ENCODE peak calls at places on chromosomes 6 and 20, in eight cellular contexts. S is AG09319, Z is astrocyte of the spinal cord, C is fibroblast of pulmonary artery, M is epithelial cell of esophagus, Q is left lung, V is psoas muscle, X is lower leg skin. D is an unnamed sample.
A peak's percentile ranks its signal among the peaks of the same experiment; 100 is the strongest.

GRCh38 chr6:144190593-144190992 is 40.3 kb downstream of the STX11 start:
- DNase-seq in X (no peak), Z (peak; percentile 57), S (peak; percentile 8), C (peak; percentile 88), M (peak; percentile 75), Q (no peak), V (peak; percentile 59), D (no peak)

GRCh38 chr20:37345339-37346231 is at the start of gene SRC:
- DNase-seq in C (peak; percentile 72), X (peak; percentile 75), Q (peak; percentile 95), S (peak; percentile 61), Z (peak; percentile 60), V (peak; percentile 86), M (peak; percentile 75), D (peak; percentile 77)

GRCh38 chr6:159646136-159646535 is 46.9 kb downstream of the SOD2 start:
- DNase-seq in C (peak; percentile 60), X (no peak), V (no peak), M (no peak), S (no peak), Z (no peak), Q (no peak), D (no peak)

GRCh38 chr6:6820688-6821238 is 232.2 kb downstream of the LY86 start:
- DNase-seq in V (no peak), S (no peak), M (peak; percentile 97), X (peak; percentile 68), Z (no peak), C (no peak), Q (no peak), D (no peak)

GRCh38 chr6:30711758-30712380 is 5.2 kb downstream of the MDC1 start:
- DNase-seq in Z (no peak), X (no peak), V (no peak), M (no peak), C (no peak), S (no peak), Q (no peak), D (no peak)

GRCh38 chr6:156776841-156777576 is at the start of gene ARID1B:
- DNase-seq in C (peak; percentile 84), Q (peak; percentile 94), M (peak; percentile 84), S (peak; percentile 40), X (peak; percentile 73), Z (peak; percentile 89), V (peak; percentile 92), D (peak; percentile 48)

GRCh38 chr6:12578097-12578496 is 138.5 kb upstream of the PHACTR1 start:
- DNase-seq in M (peak; percentile 48), Z (no peak), S (no peak), V (no peak), Q (no peak), C (no peak), X (no peak), D (no peak)

GRCh38 chr6:90406142-90406794 is 109.6 kb upstream of the BACH2 start:
- DNase-seq in X (no peak), S (no peak), Q (no peak), M (peak; percentile 91), Z (peak; percentile 85), V (no peak), C (peak; percentile 24), D (no peak)

GRCh38 chr6:110345025-110345424 is 13.1 kb downstream of the METTL24 start:
- DNase-seq in Q (no peak), X (no peak), V (no peak), S (no peak), M (no peak), C (no peak), Z (no peak), D (no peak)

GRCh38 chr6:123456836-123457235 is 179.9 kb downstream of the TRDN start:
- DNase-seq in Z (no peak), C (no peak), M (no peak), V (no peak), X (no peak), Q (no peak), S (no peak), D (no peak)

GRCh38 chr6:33670971-33671370 is 40.5 kb downstream of the UQCC2 start:
- DNase-seq in Q (no peak), S (no peak), C (no peak), M (no peak), V (no peak), Z (no peak), X (no peak), D (no peak)

GRCh38 chr6:33673847-33674246 is 37.7 kb downstream of the UQCC2 start:
- DNase-seq in V (no peak), S (no peak), Z (no peak), X (no peak), M (no peak), Q (no peak), C (no peak), D (no peak)

GRCh38 chr6:33670086-33670660 is 41.3 kb downstream of the UQCC2 start:
- DNase-seq in Z (no peak), X (no peak), Q (peak; percentile 46), C (no peak), M (no peak), V (no peak), S (no peak), D (no peak)

GRCh38 chr6:33671381-33672072 is 40.0 kb downstream of the UQCC2 start:
- DNase-seq in C (no peak), M (no peak), S (no peak), Q (no peak), X (no peak), V (no peak), Z (no peak), D (no peak)

DNA sequence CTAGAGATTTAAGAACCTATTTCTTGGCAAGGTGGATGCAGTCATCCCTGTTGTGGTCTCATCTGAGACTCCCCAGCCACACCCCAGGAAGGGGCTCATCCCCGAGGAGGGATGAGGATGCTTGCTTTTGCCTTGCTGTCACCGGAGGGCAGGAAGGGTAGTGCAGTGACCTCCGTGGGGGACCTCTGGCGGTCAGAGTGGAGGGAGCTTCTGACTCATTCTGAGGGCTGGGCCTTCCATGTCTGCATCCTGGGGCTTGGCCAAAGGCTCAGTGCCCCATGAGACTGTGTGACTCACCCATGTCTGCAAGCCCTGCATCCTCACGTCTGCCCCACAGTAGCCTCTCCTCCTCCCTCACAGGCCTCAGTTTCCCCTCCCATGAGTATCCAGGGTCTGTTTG is 38.7 kb downstream of the UQCC2 start:
- DNase-seq in Z (peak; percentile 95), C (peak; percentile 96), S (peak; percentile 67), V (peak; percentile 94), M (peak; percentile 88), Q (no peak), X (peak; percentile 84), D (no peak)
- TF ChIP-seq CTCF in Z (peak; percentile 64), C (peak; percentile 73), S (peak; percentile 75), V (peak; percentile 53), M (peak; percentile 52), Q (peak; percentile 47), X (no peak), D (no peak)

DNA sequence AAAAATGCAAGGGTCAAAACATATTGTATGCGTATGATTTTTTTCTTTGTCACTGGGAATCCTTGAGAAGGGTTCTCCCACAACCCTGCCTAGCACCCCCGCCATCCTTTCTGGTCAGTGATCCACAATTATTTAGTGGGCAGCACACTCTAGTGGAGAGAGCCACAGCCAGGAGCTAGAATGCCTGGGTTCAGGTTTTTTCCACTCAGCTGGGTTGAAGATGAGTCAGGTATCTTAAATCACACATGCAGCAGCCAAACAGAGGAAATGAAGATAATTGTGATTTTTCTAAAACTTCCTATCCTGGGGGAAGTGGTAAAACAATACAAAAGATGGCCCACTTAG is 243.1 kb downstream of the PKHD1 start:
- DNase-seq in Z (no peak), C (no peak), M (no peak), V (no peak), S (no peak), Q (no peak), X (no peak), D (no peak)
- TF ChIP-seq CTCF in Z (no peak), C (no peak), M (peak; percentile 19), V (no peak), S (no peak), Q (no peak), X (no peak), D (no peak)

GRCh38 chr6:36964349-36964748 is 9.8 kb downstream of the PI16 start:
- DNase-seq in X (no peak), Q (no peak), S (no peak), Z (no peak), C (no peak), M (no peak), V (no peak), D (no peak)
- TF ChIP-seq CTCF in X (no peak), Q (no peak), S (no peak), Z (no peak), C (no peak), M (no peak), V (no peak), D (no peak)

GRCh38 chr6:161104966-161105365 is 113.4 kb downstream of the MAP3K4 start:
- DNase-seq in Q (no peak), S (no peak), C (peak; percentile 23), M (peak; percentile 43), Z (no peak), X (no peak), V (no peak), D (no peak)

GRCh38 chr6:161103475-161103874 is 111.9 kb downstream of the MAP3K4 start:
- DNase-seq in M (no peak), Z (no peak), C (no peak), S (no peak), V (no peak), X (no peak), Q (no peak), D (no peak)

GRCh38 chr6:161101517-161101916 is 109.9 kb downstream of the MAP3K4 start:
- DNase-seq in C (peak; percentile 12), Z (peak; percentile 11), V (no peak), Q (no peak), M (no peak), X (no peak), S (no peak), D (no peak)

GRCh38 chr6:161095916-161096315 is 104.3 kb downstream of the MAP3K4 start:
- DNase-seq in S (no peak), M (peak; percentile 58), Z (no peak), C (no peak), Q (no peak), X (no peak), V (no peak), D (no peak)

DNA sequence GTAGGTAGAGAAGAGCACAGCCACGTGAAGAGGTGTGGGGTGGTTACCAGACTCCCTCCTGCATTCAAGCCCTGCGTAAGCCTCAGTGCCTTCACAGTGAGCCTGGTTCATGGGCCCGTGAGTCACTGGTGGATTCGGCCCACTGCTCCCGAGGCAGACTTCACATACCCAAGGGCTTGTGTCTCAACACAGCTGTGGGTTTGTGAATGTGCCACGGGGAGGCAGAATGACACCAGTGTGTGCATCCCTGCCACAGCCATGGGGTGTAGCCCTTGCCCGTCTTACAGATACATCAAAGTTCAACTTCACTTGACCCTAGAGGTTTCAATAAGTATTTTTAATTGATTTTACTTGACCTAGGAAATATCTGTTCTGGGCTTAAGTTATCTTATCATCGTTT is 108.5 kb downstream of the MAP3K4 start:
- DNase-seq in S (no peak), Q (no peak), X (no peak), V (no peak), Z (no peak), M (no peak), C (no peak), D (no peak)
- TF ChIP-seq CTCF in S (no peak), Q (no peak), X (no peak), V (no peak), Z (no peak), M (no peak), C (no peak), D (no peak)

GRCh38 chr6:167945937-167946485 is 51.5 kb upstream of the KIF25 start:
- DNase-seq in C (no peak), Z (no peak), X (no peak), M (no peak), V (no peak), S (no peak), Q (no peak), D (no peak)
- TF ChIP-seq CTCF in C (no peak), Z (no peak), X (no peak), M (no peak), V (no peak), S (no peak), Q (no peak), D (no peak)